ENCODE peak calls at places on chromosomes 7 and 10, in four cellular contexts. H is left ventricle myocardium inferior, Z is GM12864, W is stomach. X is an unnamed sample.

GRCh38 chr7:127504715-127505114 is 80.7 kb downstream of the GCC1 start:
- DNase-seq in Z (no peak), W (no peak), H (peak), X (peak)

GRCh38 chr10:102639527-102639926 is 4.8 kb upstream of the TRIM8 start:
- DNase-seq in Z (no peak), H (no peak), W (no peak), X (no peak)

GRCh38 chr7:101235050-101235449 is 2.6 kb downstream of the CLDN15 start:
- DNase-seq in H (no peak), W (no peak), Z (no peak), X (no peak)

GRCh38 chr10:131193923-131194322 is 117.6 kb downstream of the TCERG1L start:
- DNase-seq in Z (no peak), H (no peak), W (peak), X (no peak)

GRCh38 chr7:130941322-130942210 is 207.6 kb upstream of the KLF14 start:
- DNase-seq in Z (no peak), W (peak), H (peak), X (no peak)

GRCh38 chr10:34575882-34576281 is 239.2 kb downstream of the PARD3 start:
- DNase-seq in W (no peak), H (no peak), Z (no peak), X (no peak)

GRCh38 chr7:35375516-35375915 is 121.6 kb upstream of the TBX20 start:
- DNase-seq in Z (no peak), H (no peak), W (no peak), X (no peak)

GRCh38 chr7:90251304-90251635 is 6.3 kb downstream of the CFAP69 start:
- DNase-seq in W (no peak), H (no peak), Z (no peak), X (no peak)

GRCh38 chr7:139635521-139636240 is 112.2 kb downstream of the CLEC2L start:
- DNase-seq in W (no peak), Z (no peak), H (no peak), X (no peak)

GRCh38 chr7:54663603-54664234 is 95.3 kb downstream of the SEC61G start:
- DNase-seq in Z (no peak), H (no peak), W (no peak), X (no peak)

GRCh38 chr7:54663186-54663585 is 95.8 kb downstream of the SEC61G start:
- DNase-seq in W (no peak), H (no peak), Z (no peak), X (no peak)

GRCh38 chr7:54662701-54663100 is 96.3 kb downstream of the SEC61G start:
- DNase-seq in Z (no peak), H (no peak), W (no peak), X (no peak)

GRCh38 chr7:54664235-54665228 is 94.5 kb downstream of the SEC61G start:
- DNase-seq in H (peak), W (peak), Z (no peak), X (peak)
- TF ChIP-seq CTCF in H (peak), W (no peak), Z (peak), X (peak)

GRCh38 chr10:72375585-72375984 is 20.9 kb upstream of the DNAJB12 start:
- DNase-seq in W (no peak), H (no peak), Z (no peak), X (no peak)
- TF ChIP-seq CTCF in W (no peak), H (peak), Z (peak), X (peak)

DNA sequence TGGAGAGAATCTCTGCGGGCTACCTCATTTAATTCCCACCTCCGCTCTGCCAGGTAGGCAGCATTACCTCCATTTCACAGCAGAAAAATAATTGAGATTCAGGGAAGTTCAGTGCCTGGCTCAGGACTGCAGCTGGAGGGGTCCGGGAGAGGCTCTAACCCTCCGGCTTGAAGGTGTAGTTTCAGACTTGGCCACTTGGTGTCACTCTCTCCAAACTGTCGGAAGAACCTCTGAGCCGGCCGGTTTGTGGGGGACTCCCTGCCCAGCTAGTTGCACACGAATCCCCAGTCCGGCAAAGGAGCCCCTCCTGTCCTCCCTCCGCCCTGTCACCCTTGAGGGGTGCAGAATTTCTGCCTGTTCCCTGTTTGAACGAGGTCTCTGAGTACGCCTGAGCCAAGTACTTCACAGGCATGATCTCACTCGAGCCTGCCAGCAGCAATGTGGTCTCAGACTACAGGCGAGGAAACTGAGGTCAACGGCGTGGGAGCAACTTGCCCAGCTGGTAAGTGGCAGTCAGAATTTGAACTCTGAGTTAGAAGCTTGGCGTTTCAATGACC is 144.7 kb upstream of the ZNF716 start:
- DNase-seq in W (no peak), H (no peak), Z (no peak), X (no peak)
- TF ChIP-seq CTCF in W (no peak), H (peak), Z (peak), X (no peak)

GRCh38 chr7:74164985-74165456 is 9.1 kb upstream of the EIF4H start:
- DNase-seq in W (no peak), Z (no peak), H (no peak), X (no peak)
- TF ChIP-seq CTCF in W (no peak), Z (no peak), H (peak), X (peak)

GRCh38 chr7:28754027-28754426 is 204.1 kb downstream of the TRIL start:
- DNase-seq in H (no peak), Z (no peak), W (no peak), X (peak)
- TF ChIP-seq CTCF in H (no peak), Z (no peak), W (no peak), X (no peak)

DNA sequence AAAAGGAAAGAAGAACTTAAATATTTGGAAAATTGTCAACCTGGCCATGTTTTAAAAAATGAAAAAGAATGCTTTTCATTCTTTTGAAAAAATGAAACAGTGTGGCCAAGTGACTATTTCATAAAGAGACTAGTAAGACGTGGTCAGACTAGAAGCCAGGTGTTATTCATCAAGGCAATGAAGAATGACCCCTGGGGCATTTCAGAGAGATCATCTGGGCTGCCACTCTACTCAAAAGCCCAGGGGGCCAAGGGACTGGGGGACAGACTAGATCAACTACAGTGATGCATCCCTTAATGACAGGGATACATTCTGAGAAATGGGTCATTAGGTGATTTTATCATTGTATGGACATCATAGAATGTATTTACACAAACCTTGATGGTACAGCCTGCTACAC is 199.4 kb downstream of the STK31 start:
- DNase-seq in Z (no peak), H (no peak), W (no peak), X (no peak)
- TF ChIP-seq CTCF in Z (no peak), H (no peak), W (no peak), X (no peak)

GRCh38 chr10:29119374-29119773 is 169.5 kb upstream of the LYZL1 start:
- DNase-seq in Z (no peak), H (peak), W (peak), X (no peak)
- TF ChIP-seq CTCF in Z (peak), H (peak), W (no peak), X (no peak)

GRCh38 chr10:76113952-76114351 is 682.5 kb downstream of the LRMDA start:
- DNase-seq in Z (no peak), W (no peak), H (no peak), X (no peak)
- TF ChIP-seq CTCF in Z (no peak), W (no peak), H (no peak), X (no peak)

GRCh38 chr10:84267503-84268126 is 22.8 kb downstream of the RGR start:
- DNase-seq in Z (no peak), W (peak), H (no peak), X (peak)
- TF ChIP-seq CTCF in Z (peak), W (peak), H (peak), X (peak)

GRCh38 chr7:142301923-142302550 is 44.2 kb upstream of the PRSS58 start:
- DNase-seq in H (no peak), W (no peak), Z (no peak), X (peak)
- TF ChIP-seq CTCF in H (no peak), W (no peak), Z (peak), X (peak)

X was measured in GM10248.